ENCODE peak calls at places on chromosomes 1 and 21, in four cellular contexts. R is fibroblast of the conjunctiva; Q is HTR-8/SVneo; T is central memory CD4-positive, alpha-beta T cell. U is an unnamed sample.

GRCh38 chr21:41396452-41397107 is 29.5 kb upstream of the MX1 start:
- DNase-seq in R (no peak), Q (no peak), T (no peak), U (no peak)

GRCh38 chr1:56452027-56453011 is 127.0 kb downstream of the PLPP3 start:
- DNase-seq in Q (no peak), T (no peak), R (no peak), U (no peak)

GRCh38 chr1:64121766-64122385 is 81.5 kb upstream of the UBE2U start:
- DNase-seq in R (no peak), Q (no peak), T (no peak), U (no peak)

GRCh38 chr21:42118901-42119300 is 47.8 kb downstream of the UMODL1 start:
- DNase-seq in T (no peak), Q (no peak), R (no peak), U (no peak)

GRCh38 chr21:37842163-37842919 is 73.9 kb downstream of the KCNJ6 start:
- DNase-seq in Q (no peak), R (no peak), T (no peak), U (no peak)

GRCh38 chr1:9753121-9753531 is 70.6 kb downstream of the CLSTN1 start:
- DNase-seq in Q (no peak), R (peak), T (no peak), U (peak)

GRCh38 chr1:26045712-26046312 is at the start of gene SLC30A2:
- DNase-seq in Q (no peak), R (no peak), T (no peak), U (no peak)

GRCh38 chr1:199122532-199123311 is 483.9 kb downstream of the PTPRC start:
- DNase-seq in Q (no peak), R (no peak), T (no peak), U (no peak)

GRCh38 chr21:42091899-42092508 is 20.9 kb downstream of the UMODL1 start:
- DNase-seq in T (no peak), Q (no peak), R (no peak), U (no peak)

GRCh38 chr1:234962340-234962989 is 166.2 kb downstream of the TOMM20 start:
- DNase-seq in Q (peak), R (peak), T (no peak), U (peak)

GRCh38 chr1:37865348-37866119 is 6.1 kb upstream of the MTF1 start:
- DNase-seq in R (peak), T (no peak), Q (no peak), U (no peak)

GRCh38 chr1:36699113-36699512 is 216.4 kb upstream of the CSF3R start:
- DNase-seq in T (no peak), R (no peak), Q (no peak), U (no peak)

GRCh38 chr1:184883304-184883815 is 90.9 kb downstream of the NIBAN1 start:
- DNase-seq in R (no peak), Q (no peak), T (no peak), U (no peak)

GRCh38 chr1:58773406-58773840 is 10.4 kb downstream of the JUN start:
- DNase-seq in T (no peak), Q (no peak), R (no peak), U (no peak)

GRCh38 chr1:9822897-9823692 is 670 bp downstream of the CLSTN1 start:
- DNase-seq in T (peak), Q (no peak), R (no peak), U (no peak)

GRCh38 chr1:15617874-15618684 is 821 bp downstream of the DDI2 start:
- DNase-seq in Q (peak), T (peak), R (no peak), U (no peak)

GRCh38 chr1:47934243-47934805 is 62.9 kb downstream of the TRABD2B start:
- DNase-seq in Q (no peak), R (peak), T (no peak), U (peak)